ENCODE peak calls at places on chromosomes 13 and 19, in five cellular contexts. T, B, L, D and N are unnamed samples. For H3K9me3, the result is how much of the 10 kb centered on the place peaks cover.

GRCh38 chr19:42176649-42176989 is 40.9 kb downstream of the DEDD2 start:
- DNase-seq in B (no peak), D (no peak), T (no peak), L (no peak), N (no peak)

GRCh38 chr13:101292711-101293110 is 123.6 kb downstream of the NALCN start:
- DNase-seq in L (no peak), B (no peak), D (no peak), T (no peak), N (no peak)

GRCh38 chr19:34232566-34233481 is 21.5 kb upstream of the GARRE1 start:
- DNase-seq in T (peak), D (peak), B (peak), L (peak), N (no peak)

GRCh38 chr19:40232479-40232878 is 6.0 kb upstream of the CCNP start:
- DNase-seq in T (no peak), D (no peak), B (no peak), L (no peak), N (no peak)

GRCh38 chr13:57857945-57858344 is 226.4 kb downstream of the PCDH17 start:
- DNase-seq in B (no peak), L (no peak), T (no peak), D (no peak), N (no peak)

GRCh38 chr13:45396548-45397095 is 21.6 kb downstream of the SLC25A30 start:
- DNase-seq in L (no peak), B (no peak), D (no peak), T (no peak), N (no peak)

GRCh38 chr13:43303040-43303729 is 279.8 kb downstream of the DNAJC15 start:
- DNase-seq in D (peak), B (peak), T (peak), L (peak), N (peak)

GRCh38 chr13:99721606-99722384 is 220.5 kb downstream of the TM9SF2 start:
- DNase-seq in L (no peak), T (no peak), B (no peak), D (no peak), N (no peak)

GRCh38 chr19:41595258-41595889 is 19.4 kb downstream of the CEACAM21 start:
- DNase-seq in T (peak), B (peak), D (peak), L (peak), N (no peak)

GRCh38 chr19:10230904-10231623 is at the start of gene S1PR2:
- DNase-seq in L (peak), B (peak), T (peak), D (peak), N (peak)

GRCh38 chr13:33874871-33875270 is 56.9 kb downstream of the RFC3 start:
- DNase-seq in D (no peak), T (no peak), B (no peak), L (no peak), N (no peak)

GRCh38 chr13:28763887-28764286 is 45.1 kb upstream of the SLC46A3 start:
- DNase-seq in L (no peak), T (no peak), B (no peak), D (no peak), N (no peak)

GRCh38 chr19:45887311-45887710 is 1.4 kb upstream of the IRF2BP1 start:
- DNase-seq in L (no peak), B (no peak), D (no peak), T (no peak), N (no peak)

GRCh38 chr19:50000038-50000890 is 24.9 kb downstream of the VRK3 start:
- DNase-seq in T (no peak), L (no peak), B (no peak), D (no peak), N (no peak)

GRCh38 chr19:1884291-1884718 is 991 bp downstream of the ABHD17A start:
- DNase-seq in B (no peak), L (no peak), T (peak), D (no peak), N (no peak)

GRCh38 chr13:20822406-20822805 is 48.6 kb upstream of the EEF1AKMT1 start:
- DNase-seq in D (no peak), B (no peak), L (no peak), T (no peak), N (no peak)
- H3K9me3 ChIP-seq in D (under half), B (under half), L (under half), T (under half), N (under half)

GRCh38 chr19:7494416-7495098 is 5.7 kb upstream of the PEX11G start:
- DNase-seq in D (peak), T (no peak), L (no peak), B (peak), N (peak)
- TF ChIP-seq CTCF in D (peak), T (no peak), L (no peak), B (no peak), N (no peak)

GRCh38 chr13:76917096-76917495 is 30.9 kb upstream of the KCTD12 start:
- DNase-seq in L (no peak), B (no peak), T (no peak), D (no peak), N (no peak)
- H3K9me3 ChIP-seq in L (under half), B (under half), T (under half), D (under half), N (under half)

GRCh38 chr13:32261567-32261966 is 53.6 kb downstream of the ZAR1L start:
- DNase-seq in B (peak), L (peak), D (peak), T (no peak), N (peak)

GRCh38 chr13:32256243-32256642 is 58.9 kb downstream of the ZAR1L start:
- DNase-seq in D (no peak), L (no peak), T (no peak), B (no peak), N (no peak)

GRCh38 chr13:32262165-32262564 is 53.0 kb downstream of the ZAR1L start:
- DNase-seq in L (no peak), D (no peak), T (no peak), B (no peak), N (no peak)

GRCh38 chr13:32257649-32258048 is 57.5 kb downstream of the ZAR1L start:
- DNase-seq in D (no peak), B (no peak), T (no peak), L (no peak), N (no peak)

GRCh38 chr13:32259116-32259515 is 56.0 kb downstream of the ZAR1L start:
- DNase-seq in T (no peak), B (no peak), L (no peak), D (no peak), N (no peak)
- TF ChIP-seq CTCF in T (no peak), B (no peak), L (peak), D (peak), N (no peak)

GRCh38 chr19:54515156-54515555 is 12.5 kb downstream of the LAIR2 start:
- DNase-seq in L (no peak), D (no peak), B (no peak), T (no peak), N (no peak)

GRCh38 chr19:54521022-54521859 is 18.6 kb downstream of the LAIR2 start:
- DNase-seq in T (no peak), D (no peak), B (no peak), L (no peak), N (no peak)

GRCh38 chr19:54521860-54522513 is 19.4 kb downstream of the LAIR2 start:
- DNase-seq in B (no peak), L (no peak), D (no peak), T (no peak), N (no peak)

GRCh38 chr19:54518844-54519243 is 16.2 kb downstream of the LAIR2 start:
- DNase-seq in T (no peak), D (no peak), L (no peak), B (peak), N (no peak)

DNA sequence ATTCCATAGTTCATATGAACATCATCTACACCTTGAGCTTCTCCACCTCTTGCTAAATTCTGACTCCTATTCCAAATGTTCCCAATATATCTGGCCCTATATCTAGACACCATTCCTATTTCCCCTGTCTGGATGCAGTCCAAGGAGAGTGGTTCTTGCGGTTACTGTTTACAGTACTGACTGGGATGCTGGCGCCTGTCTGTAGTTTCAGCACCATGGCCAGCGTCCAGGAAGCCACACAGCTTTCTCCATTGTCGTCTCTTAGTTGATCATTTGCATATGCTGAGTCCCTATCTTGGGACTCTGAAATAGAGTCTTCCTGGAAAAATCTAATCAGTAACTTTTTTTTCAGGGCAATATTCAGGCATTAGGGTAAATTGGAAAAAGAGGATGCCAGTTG is 14.9 kb downstream of the LAIR2 start:
- DNase-seq in B (peak), D (peak), L (no peak), T (peak), N (peak)
- H3K9me3 ChIP-seq in B (under half), D (under half), L (under half), T (under half), N (under half)

DNA sequence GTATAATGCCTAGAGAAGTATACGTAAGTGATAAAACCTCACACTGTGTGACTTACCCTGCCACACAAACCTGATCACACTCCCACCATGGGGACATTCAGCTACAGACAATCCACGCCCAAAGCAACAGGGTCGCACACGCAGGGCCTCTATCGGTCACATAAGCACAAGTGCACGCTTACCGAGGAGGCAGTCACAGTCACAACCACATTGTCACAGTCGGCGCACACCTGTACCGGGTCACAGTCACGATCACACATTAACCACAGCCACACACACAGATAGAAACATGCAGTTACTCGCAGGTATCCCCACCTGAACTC is 584 bp downstream of the ZNF566 start:
- DNase-seq in D (no peak), B (peak), T (no peak), L (peak), N (peak)
- TF ChIP-seq CTCF in D (no peak), B (no peak), T (no peak), L (peak), N (no peak)

GRCh38 chr13:36135876-36136275 is 4.7 kb upstream of the DCLK1 start:
- DNase-seq in L (no peak), T (no peak), D (no peak), B (no peak), N (no peak)
- H3K9me3 ChIP-seq in L (under half), T (under half), D (under half), B (under half), N (under half)

DNA sequence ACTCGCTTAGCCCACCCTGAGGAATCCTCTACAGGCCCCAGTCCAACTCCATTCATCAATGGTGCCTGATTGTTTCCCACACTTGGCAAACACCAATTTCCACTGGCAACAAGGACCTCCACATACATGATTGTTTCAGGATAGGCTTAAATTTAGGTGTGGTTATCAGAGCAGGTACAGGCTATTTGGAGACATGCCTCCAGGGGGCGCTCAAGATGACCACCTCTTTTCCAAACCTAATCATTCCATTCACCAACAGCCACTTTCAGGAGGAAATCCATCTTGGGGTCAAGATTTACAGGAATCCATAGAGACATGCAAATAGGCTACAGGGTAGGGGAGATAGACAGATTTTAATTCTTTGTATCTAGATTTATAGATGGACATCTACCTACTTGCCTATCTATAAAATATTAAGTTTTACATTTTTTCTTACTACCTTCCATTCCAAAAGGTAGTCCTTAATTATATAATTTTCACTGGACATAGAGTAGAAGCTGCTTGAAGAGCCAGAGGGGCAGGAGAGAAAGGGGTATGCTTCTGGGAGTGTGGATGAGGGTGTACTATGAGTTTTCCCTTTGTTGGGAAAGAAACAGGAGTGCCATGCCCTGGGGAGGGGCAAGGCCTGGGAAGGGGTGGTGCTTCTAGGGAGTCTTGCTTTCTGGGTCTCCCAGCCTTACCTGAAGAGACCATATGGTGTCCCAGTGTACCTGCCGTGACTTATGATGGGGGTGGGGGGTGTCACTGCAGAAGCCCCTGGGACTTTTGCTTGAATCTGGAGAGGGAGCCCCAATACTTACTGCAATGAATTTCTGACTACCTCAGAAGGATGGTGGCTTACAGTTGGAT is 14.1 kb upstream of the PCDH8 start:
- DNase-seq in D (no peak), B (no peak), L (peak), T (peak), N (peak)
- TF ChIP-seq CTCF in D (peak), B (peak), L (peak), T (peak), N (peak)